ENCODE peak calls at places on chromosomes 6 and 20, in six cellular contexts. One of them, this sample, is unnamed.

GRCh38 chr6:89117285-89118108 is at the start of gene SRSF12:
- DNase-seq in activated CD4-positive, alpha-beta T cell treated with anti-CD3 and anti-CD28 coated beads, Interleukin-2, amount 10 ng/mL, durations not matched to agents 7 days and 5 days: peak; percentile 12
- DNase-seq in NCI-H2029: no peak
- DNase-seq in NCI-H1930: peak; percentile 30
- DNase-seq in epithelial cell of esophagus: peak; percentile 38
- DNase-seq in GM20000: peak; percentile 92
- DNase-seq in this sample: peak; percentile 45

GRCh38 chr6:142355481-142356174 is 53.8 kb downstream of the ADGRG6 start:
- DNase-seq in GM20000: no peak
- DNase-seq in NCI-H2029: no peak
- DNase-seq in activated CD4-positive, alpha-beta T cell treated with anti-CD3 and anti-CD28 coated beads, Interleukin-2, amount 10 ng/mL, durations not matched to agents 7 days and 5 days: no peak
- DNase-seq in NCI-H1930: no peak
- DNase-seq in epithelial cell of esophagus: peak; percentile 39
- DNase-seq in this sample: no peak

GRCh38 chr6:146359123-146359522 is 184.5 kb upstream of the RAB32 start:
- DNase-seq in NCI-H2029: no peak
- DNase-seq in activated CD4-positive, alpha-beta T cell treated with anti-CD3 and anti-CD28 coated beads, Interleukin-2, amount 10 ng/mL, durations not matched to agents 7 days and 5 days: no peak
- DNase-seq in GM20000: no peak
- DNase-seq in NCI-H1930: no peak
- DNase-seq in epithelial cell of esophagus: no peak
- DNase-seq in this sample: no peak

GRCh38 chr6:32825966-32826365 is 9.2 kb upstream of the HLA-DOB start:
- DNase-seq in activated CD4-positive, alpha-beta T cell treated with anti-CD3 and anti-CD28 coated beads, Interleukin-2, amount 10 ng/mL, durations not matched to agents 7 days and 5 days: no peak
- DNase-seq in epithelial cell of esophagus: peak; percentile 69
- DNase-seq in NCI-H1930: no peak
- DNase-seq in NCI-H2029: no peak
- DNase-seq in GM20000: no peak
- DNase-seq in this sample: peak; percentile 12

GRCh38 chr6:41488392-41489129 is 57.6 kb upstream of the FOXP4 start:
- DNase-seq in NCI-H2029: no peak
- DNase-seq in activated CD4-positive, alpha-beta T cell treated with anti-CD3 and anti-CD28 coated beads, Interleukin-2, amount 10 ng/mL, durations not matched to agents 7 days and 5 days: no peak
- DNase-seq in epithelial cell of esophagus: no peak
- DNase-seq in GM20000: peak; percentile 67
- DNase-seq in NCI-H1930: no peak
- DNase-seq in this sample: no peak

GRCh38 chr6:107712523-107713213 is 111.4 kb downstream of the SCML4 start:
- DNase-seq in NCI-H1930: no peak
- DNase-seq in NCI-H2029: no peak
- DNase-seq in GM20000: no peak
- DNase-seq in epithelial cell of esophagus: peak; percentile 90
- DNase-seq in activated CD4-positive, alpha-beta T cell treated with anti-CD3 and anti-CD28 coated beads, Interleukin-2, amount 10 ng/mL, durations not matched to agents 7 days and 5 days: no peak
- DNase-seq in this sample: no peak

GRCh38 chr6:89139509-89140346 is 6.1 kb upstream of the PM20D2 start:
- DNase-seq in epithelial cell of esophagus: peak; percentile 35
- DNase-seq in NCI-H1930: no peak
- DNase-seq in GM20000: no peak
- DNase-seq in NCI-H2029: no peak
- DNase-seq in activated CD4-positive, alpha-beta T cell treated with anti-CD3 and anti-CD28 coated beads, Interleukin-2, amount 10 ng/mL, durations not matched to agents 7 days and 5 days: no peak
- DNase-seq in this sample: no peak

GRCh38 chr20:17169575-17170136 is 57.2 kb upstream of the PCSK2 start:
- DNase-seq in epithelial cell of esophagus: no peak
- DNase-seq in NCI-H2029: peak; percentile 90
- DNase-seq in activated CD4-positive, alpha-beta T cell treated with anti-CD3 and anti-CD28 coated beads, Interleukin-2, amount 10 ng/mL, durations not matched to agents 7 days and 5 days: no peak
- DNase-seq in GM20000: no peak
- DNase-seq in NCI-H1930: peak; percentile 27
- DNase-seq in this sample: peak; percentile 88

GRCh38 chr6:56079761-56080540 is 167.4 kb downstream of the COL21A1 start:
- DNase-seq in NCI-H1930: no peak
- DNase-seq in epithelial cell of esophagus: no peak
- DNase-seq in NCI-H2029: no peak
- DNase-seq in activated CD4-positive, alpha-beta T cell treated with anti-CD3 and anti-CD28 coated beads, Interleukin-2, amount 10 ng/mL, durations not matched to agents 7 days and 5 days: no peak
- DNase-seq in GM20000: no peak
- DNase-seq in this sample: no peak

GRCh38 chr6:54655162-54655561 is 191.4 kb upstream of the FAM83B start:
- DNase-seq in activated CD4-positive, alpha-beta T cell treated with anti-CD3 and anti-CD28 coated beads, Interleukin-2, amount 10 ng/mL, durations not matched to agents 7 days and 5 days: no peak
- DNase-seq in NCI-H1930: no peak
- DNase-seq in NCI-H2029: peak; percentile 75
- DNase-seq in GM20000: no peak
- DNase-seq in epithelial cell of esophagus: peak; percentile 49
- DNase-seq in this sample: no peak

GRCh38 chr6:95569560-95569959 is 7.8 kb upstream of the MANEA start:
- DNase-seq in activated CD4-positive, alpha-beta T cell treated with anti-CD3 and anti-CD28 coated beads, Interleukin-2, amount 10 ng/mL, durations not matched to agents 7 days and 5 days: no peak
- DNase-seq in NCI-H1930: no peak
- DNase-seq in GM20000: no peak
- DNase-seq in NCI-H2029: no peak
- DNase-seq in epithelial cell of esophagus: no peak
- DNase-seq in this sample: no peak

GRCh38 chr6:81774542-81774941 is 22.1 kb upstream of the TENT5A start:
- DNase-seq in activated CD4-positive, alpha-beta T cell treated with anti-CD3 and anti-CD28 coated beads, Interleukin-2, amount 10 ng/mL, durations not matched to agents 7 days and 5 days: no peak
- DNase-seq in NCI-H2029: peak; percentile 38
- DNase-seq in NCI-H1930: peak; percentile 30
- DNase-seq in epithelial cell of esophagus: no peak
- DNase-seq in GM20000: no peak
- DNase-seq in this sample: peak; percentile 61

GRCh38 chr6:170093658-170094596 is 197.0 kb downstream of the DLL1 start:
- DNase-seq in activated CD4-positive, alpha-beta T cell treated with anti-CD3 and anti-CD28 coated beads, Interleukin-2, amount 10 ng/mL, durations not matched to agents 7 days and 5 days: no peak
- DNase-seq in epithelial cell of esophagus: no peak
- DNase-seq in NCI-H2029: no peak
- DNase-seq in GM20000: no peak
- DNase-seq in NCI-H1930: no peak
- DNase-seq in this sample: no peak

GRCh38 chr6:5752282-5752681 is 254.4 kb downstream of the NRN1 start:
- DNase-seq in activated CD4-positive, alpha-beta T cell treated with anti-CD3 and anti-CD28 coated beads, Interleukin-2, amount 10 ng/mL, durations not matched to agents 7 days and 5 days: no peak
- DNase-seq in NCI-H2029: peak; percentile 25
- DNase-seq in epithelial cell of esophagus: peak; percentile 68
- DNase-seq in NCI-H1930: no peak
- DNase-seq in GM20000: no peak
- DNase-seq in this sample: no peak

GRCh38 chr20:31894980-31895675 is 24.7 kb downstream of the TTLL9 start:
- DNase-seq in activated CD4-positive, alpha-beta T cell treated with anti-CD3 and anti-CD28 coated beads, Interleukin-2, amount 10 ng/mL, durations not matched to agents 7 days and 5 days: peak; percentile 24
- DNase-seq in epithelial cell of esophagus: peak; percentile 61
- DNase-seq in NCI-H1930: no peak
- DNase-seq in GM20000: peak; percentile 85
- DNase-seq in NCI-H2029: no peak
- DNase-seq in this sample: no peak

GRCh38 chr6:37624121-37624520 is 73.6 kb downstream of the MDGA1 start:
- DNase-seq in GM20000: no peak
- DNase-seq in activated CD4-positive, alpha-beta T cell treated with anti-CD3 and anti-CD28 coated beads, Interleukin-2, amount 10 ng/mL, durations not matched to agents 7 days and 5 days: no peak
- DNase-seq in epithelial cell of esophagus: peak; percentile 88
- DNase-seq in NCI-H2029: peak; percentile 36
- DNase-seq in NCI-H1930: no peak
- DNase-seq in this sample: peak; percentile 71

GRCh38 chr6:22882581-22882980 is 313.2 kb downstream of the HDGFL1 start:
- DNase-seq in GM20000: no peak
- DNase-seq in NCI-H1930: no peak
- DNase-seq in activated CD4-positive, alpha-beta T cell treated with anti-CD3 and anti-CD28 coated beads, Interleukin-2, amount 10 ng/mL, durations not matched to agents 7 days and 5 days: no peak
- DNase-seq in NCI-H2029: no peak
- DNase-seq in epithelial cell of esophagus: no peak
- DNase-seq in this sample: no peak

GRCh38 chr6:143555071-143555492 is 43.6 kb upstream of the FUCA2 start:
- DNase-seq in NCI-H2029: no peak
- DNase-seq in GM20000: no peak
- DNase-seq in epithelial cell of esophagus: no peak
- DNase-seq in activated CD4-positive, alpha-beta T cell treated with anti-CD3 and anti-CD28 coated beads, Interleukin-2, amount 10 ng/mL, durations not matched to agents 7 days and 5 days: no peak
- DNase-seq in NCI-H1930: no peak
- DNase-seq in this sample: no peak

GRCh38 chr6:157151029-157151428 is 172.3 kb downstream of the TMEM242 start:
- DNase-seq in NCI-H2029: no peak
- DNase-seq in activated CD4-positive, alpha-beta T cell treated with anti-CD3 and anti-CD28 coated beads, Interleukin-2, amount 10 ng/mL, durations not matched to agents 7 days and 5 days: no peak
- DNase-seq in NCI-H1930: no peak
- DNase-seq in epithelial cell of esophagus: no peak
- DNase-seq in GM20000: no peak
- DNase-seq in this sample: no peak

GRCh38 chr6:161511455-161512159 is 237.7 kb upstream of the AGPAT4 start:
- DNase-seq in GM20000: no peak
- DNase-seq in NCI-H1930: no peak
- DNase-seq in NCI-H2029: no peak
- DNase-seq in epithelial cell of esophagus: no peak
- DNase-seq in activated CD4-positive, alpha-beta T cell treated with anti-CD3 and anti-CD28 coated beads, Interleukin-2, amount 10 ng/mL, durations not matched to agents 7 days and 5 days: no peak
- DNase-seq in this sample: no peak

GRCh38 chr20:58212636-58213035 is 15.8 kb downstream of the ANKRD60 start:
- DNase-seq in GM20000: no peak
- DNase-seq in activated CD4-positive, alpha-beta T cell treated with anti-CD3 and anti-CD28 coated beads, Interleukin-2, amount 10 ng/mL, durations not matched to agents 7 days and 5 days: no peak
- DNase-seq in NCI-H2029: no peak
- DNase-seq in NCI-H1930: peak; percentile 52
- DNase-seq in epithelial cell of esophagus: no peak
- DNase-seq in this sample: peak; percentile 27

GRCh38 chr6:72811971-72812421 is 190.1 kb downstream of the KCNQ5 start:
- DNase-seq in GM20000: no peak
- DNase-seq in activated CD4-positive, alpha-beta T cell treated with anti-CD3 and anti-CD28 coated beads, Interleukin-2, amount 10 ng/mL, durations not matched to agents 7 days and 5 days: no peak
- DNase-seq in NCI-H2029: no peak
- DNase-seq in NCI-H1930: no peak
- DNase-seq in epithelial cell of esophagus: peak; percentile 32
- DNase-seq in this sample: no peak

GRCh38 chr6:170271771-170272314 is 19.0 kb downstream of the DLL1 start:
- DNase-seq in NCI-H1930: no peak
- DNase-seq in GM20000: peak; percentile 94
- DNase-seq in activated CD4-positive, alpha-beta T cell treated with anti-CD3 and anti-CD28 coated beads, Interleukin-2, amount 10 ng/mL, durations not matched to agents 7 days and 5 days: peak; percentile 85
- DNase-seq in epithelial cell of esophagus: no peak
- DNase-seq in NCI-H2029: no peak
- DNase-seq in this sample: no peak

GRCh38 chr6:140915001-140915950 is 1217.4 kb upstream of the GJE1 start:
- DNase-seq in GM20000: no peak
- DNase-seq in epithelial cell of esophagus: no peak
- DNase-seq in activated CD4-positive, alpha-beta T cell treated with anti-CD3 and anti-CD28 coated beads, Interleukin-2, amount 10 ng/mL, durations not matched to agents 7 days and 5 days: no peak
- DNase-seq in NCI-H2029: peak; percentile 37
- DNase-seq in NCI-H1930: peak; percentile 29
- DNase-seq in this sample: peak; percentile 56

GRCh38 chr6:110645685-110646418 is 169.4 kb downstream of the CDK19 start:
- DNase-seq in NCI-H1930: no peak
- DNase-seq in NCI-H2029: no peak
- DNase-seq in epithelial cell of esophagus: no peak
- DNase-seq in GM20000: no peak
- DNase-seq in activated CD4-positive, alpha-beta T cell treated with anti-CD3 and anti-CD28 coated beads, Interleukin-2, amount 10 ng/mL, durations not matched to agents 7 days and 5 days: no peak
- DNase-seq in this sample: no peak

This sample was measured in COR-L47.